ENCODE peak calls at places on chromosome 5, in seven cellular contexts. Y is tibial artery, C is uterus, W is mammary epithelial cell, G is body of pancreas, R is BE2C, Q is GM23248. A is an unnamed sample.

GRCh38 chr5:143019157-143019556 is 249.0 kb downstream of the ARHGAP26 start:
- DNase-seq in Y (no peak), C (no peak), R (no peak), G (no peak), W (no peak), Q (no peak), A (no peak)

GRCh38 chr5:173682313-173682712 is 65.9 kb upstream of the BOD1 start:
- DNase-seq in C (no peak), Y (no peak), Q (no peak), R (no peak), W (no peak), G (no peak), A (no peak)

GRCh38 chr5:36744678-36745659 is 131.6 kb upstream of the NIPBL start:
- DNase-seq in Y (peak), W (peak), Q (peak), R (peak), G (peak), C (peak), A (peak)

GRCh38 chr5:126998201-126998631 is 32.1 kb downstream of the MARCHF3 start:
- DNase-seq in C (no peak), R (no peak), G (peak), W (no peak), Q (peak), Y (no peak), A (no peak)

GRCh38 chr5:10875201-10875768 is 114.3 kb upstream of the DAP start:
- DNase-seq in R (no peak), G (no peak), C (no peak), Q (no peak), W (no peak), Y (no peak), A (no peak)

GRCh38 chr5:136242136-136242535 is 49.2 kb upstream of the SMIM32 start:
- DNase-seq in G (no peak), Q (no peak), C (no peak), Y (no peak), R (no peak), W (no peak), A (no peak)

GRCh38 chr5:80068775-80069174 is 33.6 kb downstream of the THBS4 start:
- DNase-seq in C (no peak), W (no peak), G (no peak), Q (no peak), Y (no peak), R (no peak), A (no peak)

GRCh38 chr5:5373351-5374033 is 49.0 kb upstream of the ICE1 start:
- DNase-seq in C (peak), W (no peak), Y (peak), G (peak), R (peak), Q (peak), A (no peak)

GRCh38 chr5:73030995-73031394 is 75.2 kb downstream of the FCHO2 start:
- DNase-seq in R (no peak), W (peak), Q (peak), G (no peak), C (no peak), Y (no peak), A (peak)

GRCh38 chr5:168066536-168067208 is 224.8 kb upstream of the WWC1 start:
- DNase-seq in W (no peak), Y (no peak), Q (peak), G (no peak), C (no peak), R (no peak), A (no peak)

GRCh38 chr5:126683912-126684311 is 83.2 kb downstream of the PHAX start:
- DNase-seq in W (no peak), R (no peak), Q (no peak), C (no peak), Y (no peak), G (no peak), A (no peak)

GRCh38 chr5:180313677-180314076 is 21.8 kb upstream of the MAPK9 start:
- DNase-seq in Q (no peak), G (no peak), W (no peak), Y (no peak), C (no peak), R (peak), A (peak)

GRCh38 chr5:5320062-5320805 is 102.2 kb upstream of the ICE1 start:
- DNase-seq in G (no peak), C (no peak), W (no peak), R (no peak), Q (no peak), Y (no peak), A (no peak)

GRCh38 chr5:141135030-141135717 is at the start of gene PCDHB5:
- DNase-seq in W (no peak), Q (peak), G (peak), R (peak), Y (no peak), C (no peak), A (peak)

GRCh38 chr5:91194861-91195460 is 188.2 kb downstream of the ARRDC3 start:
- DNase-seq in Y (no peak), Q (no peak), C (no peak), G (no peak), W (no peak), R (no peak), A (no peak)

GRCh38 chr5:179766021-179766725 is 27.6 kb upstream of the LTC4S start:
- DNase-seq in Q (peak), G (no peak), R (peak), W (no peak), C (no peak), Y (no peak), A (no peak)

GRCh38 chr5:61311836-61312808 is 19.9 kb upstream of the ZSWIM6 start:
- DNase-seq in R (no peak), G (no peak), Q (peak), Y (no peak), W (peak), C (no peak), A (peak)

GRCh38 chr5:116495786-116496185 is 78.8 kb downstream of the SEMA6A start:
- DNase-seq in W (no peak), Q (no peak), R (no peak), C (no peak), G (no peak), Y (no peak), A (no peak)

GRCh38 chr5:91864902-91865420 is 481.8 kb upstream of the ARRDC3 start:
- DNase-seq in G (no peak), C (no peak), Q (peak), Y (no peak), W (no peak), R (no peak), A (no peak)

GRCh38 chr5:88674262-88675158 is 208.5 kb downstream of the MEF2C start:
- DNase-seq in G (no peak), Y (no peak), C (no peak), R (no peak), W (no peak), Q (peak), A (no peak)

GRCh38 chr5:90834711-90835110 is 276.1 kb downstream of the ADGRV1 start:
- DNase-seq in R (no peak), C (no peak), W (no peak), Q (no peak), Y (no peak), G (no peak), A (no peak)

GRCh38 chr5:22044229-22044628 is 808.9 kb downstream of the CDH12 start:
- DNase-seq in R (no peak), Q (no peak), W (no peak), Y (no peak), C (no peak), G (no peak), A (no peak)

GRCh38 chr5:139839918-139840317 is 44.3 kb downstream of the PSD2 start:
- DNase-seq in W (no peak), C (no peak), Y (no peak), G (no peak), Q (no peak), R (no peak), A (no peak)

GRCh38 chr5:151104795-151105194 is 24.0 kb upstream of the TNIP1 start:
- DNase-seq in W (no peak), Y (peak), G (peak), Q (peak), R (no peak), C (peak), A (no peak)

GRCh38 chr5:52007230-52007858 is 624.1 kb downstream of the ISL1 start:
- DNase-seq in C (no peak), Y (no peak), G (peak), Q (peak), W (peak), R (peak), A (peak)

GRCh38 chr5:6349387-6349786 is 29.0 kb downstream of the MED10 start:
- DNase-seq in Y (no peak), W (no peak), G (no peak), R (no peak), C (no peak), Q (no peak), A (no peak)

GRCh38 chr5:135457424-135458071 is 5.4 kb upstream of the TIFAB start:
- DNase-seq in G (peak), Q (peak), Y (no peak), R (peak), W (peak), C (peak), A (peak)

GRCh38 chr5:174750720-174751119 is 26.3 kb downstream of the MSX2 start:
- DNase-seq in Y (no peak), G (no peak), R (no peak), Q (peak), C (no peak), W (peak), A (peak)

GRCh38 chr5:174751154-174751990 is 27.0 kb downstream of the MSX2 start:
- DNase-seq in C (no peak), R (peak), Y (no peak), Q (peak), W (peak), G (no peak), A (no peak)

GRCh38 chr5:174755103-174755502 is 30.7 kb downstream of the MSX2 start:
- DNase-seq in Q (peak), R (no peak), G (no peak), W (no peak), Y (no peak), C (no peak), A (peak)

GRCh38 chr5:174752121-174752520 is 27.7 kb downstream of the MSX2 start:
- DNase-seq in R (no peak), G (no peak), C (no peak), Q (no peak), W (no peak), Y (no peak), A (no peak)
- H3K4me3 ChIP-seq in R (no peak), G (no peak), C (no peak), Q (no peak), W (no peak), Y (no peak), A (no peak)

GRCh38 chr5:76252437-76252836 is 150.6 kb upstream of the IQGAP2 start:
- DNase-seq in W (peak), Q (no peak), Y (no peak), R (no peak), G (no peak), C (no peak), A (peak)

GRCh38 chr5:76251656-76252055 is 151.4 kb upstream of the IQGAP2 start:
- DNase-seq in Y (no peak), G (no peak), C (no peak), Q (no peak), R (no peak), W (no peak), A (no peak)

GRCh38 chr5:76256116-76256889 is 146.8 kb upstream of the IQGAP2 start:
- DNase-seq in R (peak), Q (peak), C (no peak), G (peak), W (peak), Y (peak), A (peak)

GRCh38 chr5:76257897-76258296 is 145.2 kb upstream of the IQGAP2 start:
- DNase-seq in C (no peak), G (no peak), Y (no peak), R (no peak), W (no peak), Q (no peak), A (no peak)

GRCh38 chr5:76257225-76257833 is 145.8 kb upstream of the IQGAP2 start:
- DNase-seq in Y (no peak), W (no peak), C (no peak), R (no peak), G (no peak), Q (no peak), A (no peak)
- H3K4me3 ChIP-seq in Y (no peak), W (no peak), C (no peak), R (no peak), G (no peak), Q (no peak), A (no peak)

GRCh38 chr5:170573119-170573518 is 69.3 kb downstream of the KCNIP1 start:
- DNase-seq in W (no peak), G (no peak), R (no peak), Y (no peak), Q (no peak), C (no peak), A (no peak)
- H3K4me3 ChIP-seq in W (no peak), G (no peak), R (no peak), Y (no peak), Q (no peak), C (no peak), A (no peak)

GRCh38 chr5:7396169-7397004 is 449 bp downstream of the ADCY2 start:
- DNase-seq in R (no peak), Q (peak), G (no peak), C (no peak), W (no peak), Y (no peak), A (peak)
- H3K4me3 ChIP-seq in R (no peak), Q (peak), G (no peak), C (peak), W (no peak), Y (peak), A (no peak)

A was measured in bronchial epithelial cell.